ENCODE peak calls at places on chromosomes 11 and 22, in five cellular contexts. One of them, this sample, is unnamed.

GRCh38 chr11:2411446-2412305 is 11.1 kb downstream of the TSSC4 start:
- DNase-seq in psoas muscle: no peak
- DNase-seq in Panc1: no peak
- DNase-seq in cardiac muscle cell: no peak
- DNase-seq in adrenal gland: no peak
- DNase-seq in this sample: peak; percentile 43

GRCh38 chr11:70099578-70100282 is 21.6 kb downstream of the ANO1 start:
- DNase-seq in psoas muscle: no peak
- DNase-seq in cardiac muscle cell: no peak
- DNase-seq in Panc1: no peak
- DNase-seq in adrenal gland: no peak
- DNase-seq in this sample: no peak

GRCh38 chr22:22865311-22866072 is 22.1 kb upstream of the IGLL5 start:
- DNase-seq in cardiac muscle cell: no peak
- DNase-seq in Panc1: no peak
- DNase-seq in psoas muscle: no peak
- DNase-seq in adrenal gland: no peak
- DNase-seq in this sample: no peak

GRCh38 chr11:118623291-118623655 is 15.9 kb downstream of the PHLDB1 start:
- DNase-seq in psoas muscle: no peak
- DNase-seq in cardiac muscle cell: peak; percentile 49
- DNase-seq in Panc1: no peak
- DNase-seq in adrenal gland: no peak
- DNase-seq in this sample: peak; percentile 72

GRCh38 chr11:123065634-123066033 is 3.7 kb upstream of the HSPA8 start:
- DNase-seq in cardiac muscle cell: no peak
- DNase-seq in adrenal gland: no peak
- DNase-seq in Panc1: no peak
- DNase-seq in psoas muscle: no peak
- DNase-seq in this sample: no peak

GRCh38 chr11:38553033-38553432 is 1955.0 kb upstream of the RAG2 start:
- DNase-seq in adrenal gland: no peak
- DNase-seq in psoas muscle: no peak
- DNase-seq in Panc1: no peak
- DNase-seq in cardiac muscle cell: no peak
- DNase-seq in this sample: no peak

GRCh38 chr11:121461843-121462242 is 9.1 kb upstream of the SORL1-AS1 start:
- DNase-seq in Panc1: no peak
- DNase-seq in psoas muscle: no peak
- DNase-seq in cardiac muscle cell: no peak
- DNase-seq in adrenal gland: no peak
- DNase-seq in this sample: no peak

GRCh38 chr22:49973018-49973965 is 12.7 kb downstream of the PIM3 start:
- DNase-seq in Panc1: no peak
- DNase-seq in cardiac muscle cell: no peak
- DNase-seq in psoas muscle: no peak
- DNase-seq in adrenal gland: no peak
- DNase-seq in this sample: no peak

GRCh38 chr11:1390603-1391164 is 950 bp downstream of the BRSK2 start:
- DNase-seq in Panc1: no peak
- DNase-seq in cardiac muscle cell: peak; percentile 83
- DNase-seq in psoas muscle: peak; percentile 40
- DNase-seq in adrenal gland: peak; percentile 26
- DNase-seq in this sample: peak; percentile 76

GRCh38 chr22:37493979-37494378 is 7.8 kb upstream of the MFNG start:
- DNase-seq in psoas muscle: no peak
- DNase-seq in adrenal gland: no peak
- DNase-seq in cardiac muscle cell: no peak
- DNase-seq in Panc1: no peak
- DNase-seq in this sample: no peak

GRCh38 chr11:114193730-114194674 is 102.2 kb upstream of the NNMT start:
- DNase-seq in cardiac muscle cell: no peak
- DNase-seq in adrenal gland: no peak
- DNase-seq in psoas muscle: no peak
- DNase-seq in Panc1: no peak
- DNase-seq in this sample: no peak

GRCh38 chr11:44270403-44271192 is 39.3 kb downstream of the ALX4 start:
- DNase-seq in adrenal gland: no peak
- DNase-seq in cardiac muscle cell: no peak
- DNase-seq in psoas muscle: no peak
- DNase-seq in Panc1: no peak
- DNase-seq in this sample: no peak

GRCh38 chr11:61911701-61912529 is 5.5 kb downstream of the RAB3IL1 start:
- DNase-seq in Panc1: no peak
- DNase-seq in adrenal gland: peak; percentile 29
- DNase-seq in psoas muscle: no peak
- DNase-seq in cardiac muscle cell: no peak
- DNase-seq in this sample: peak; percentile 65

GRCh38 chr11:61913699-61914395 is 3.5 kb downstream of the RAB3IL1 start:
- DNase-seq in Panc1: no peak
- DNase-seq in cardiac muscle cell: no peak
- DNase-seq in psoas muscle: no peak
- DNase-seq in adrenal gland: peak; percentile 0
- DNase-seq in this sample: peak; percentile 20

GRCh38 chr11:61912991-61913698 is 4.2 kb downstream of the RAB3IL1 start:
- DNase-seq in cardiac muscle cell: no peak
- DNase-seq in psoas muscle: no peak
- DNase-seq in adrenal gland: peak; percentile 1
- DNase-seq in Panc1: no peak
- DNase-seq in this sample: no peak

GRCh38 chr11:61911124-61911700 is 6.2 kb downstream of the RAB3IL1 start:
- DNase-seq in adrenal gland: no peak
- DNase-seq in cardiac muscle cell: no peak
- DNase-seq in psoas muscle: no peak
- DNase-seq in Panc1: no peak
- DNase-seq in this sample: peak; percentile 32

GRCh38 chr11:61912530-61912898 is 4.9 kb downstream of the RAB3IL1 start:
- DNase-seq in psoas muscle: no peak
- DNase-seq in adrenal gland: peak; percentile 49
- DNase-seq in cardiac muscle cell: no peak
- DNase-seq in Panc1: no peak
- DNase-seq in this sample: no peak
- H3K27ac ChIP-seq in psoas muscle: no peak overlapping the region
- H3K27ac ChIP-seq in adrenal gland: peak overlapping the region; percentile 48
- H3K27ac ChIP-seq in cardiac muscle cell: no peak overlapping the region
- H3K27ac ChIP-seq in Panc1: no peak overlapping the region
- H3K27ac ChIP-seq in this sample: no peak overlapping the region

GRCh38 chr11:96049426-96049825 is 125.5 kb upstream of the MTMR2 start:
- DNase-seq in Panc1: no peak
- DNase-seq in psoas muscle: no peak
- DNase-seq in cardiac muscle cell: no peak
- DNase-seq in adrenal gland: no peak
- DNase-seq in this sample: no peak
- H3K4me1 ChIP-seq in Panc1: no peaks in the 10 kb centered on the region
- H3K4me1 ChIP-seq in psoas muscle: no peaks in the 10 kb centered on the region
- H3K4me1 ChIP-seq in cardiac muscle cell: peaks cover 24% of the 10 kb centered on the region
- H3K4me1 ChIP-seq in adrenal gland: peaks cover 9% of the 10 kb centered on the region
- H3K4me1 ChIP-seq in this sample: peaks cover 4% of the 10 kb centered on the region

GRCh38 chr11:75371930-75372876 is 20.7 kb upstream of the ARRB1 start:
- DNase-seq in psoas muscle: no peak
- DNase-seq in cardiac muscle cell: no peak
- DNase-seq in adrenal gland: no peak
- DNase-seq in Panc1: peak; percentile 76
- DNase-seq in this sample: no peak
- H3K27ac ChIP-seq in psoas muscle: no peak overlapping the region
- H3K27ac ChIP-seq in cardiac muscle cell: no peak overlapping the region
- H3K27ac ChIP-seq in adrenal gland: no peak overlapping the region
- H3K27ac ChIP-seq in Panc1: peak overlapping the region; percentile 83
- H3K27ac ChIP-seq in this sample: no peak overlapping the region

DNA sequence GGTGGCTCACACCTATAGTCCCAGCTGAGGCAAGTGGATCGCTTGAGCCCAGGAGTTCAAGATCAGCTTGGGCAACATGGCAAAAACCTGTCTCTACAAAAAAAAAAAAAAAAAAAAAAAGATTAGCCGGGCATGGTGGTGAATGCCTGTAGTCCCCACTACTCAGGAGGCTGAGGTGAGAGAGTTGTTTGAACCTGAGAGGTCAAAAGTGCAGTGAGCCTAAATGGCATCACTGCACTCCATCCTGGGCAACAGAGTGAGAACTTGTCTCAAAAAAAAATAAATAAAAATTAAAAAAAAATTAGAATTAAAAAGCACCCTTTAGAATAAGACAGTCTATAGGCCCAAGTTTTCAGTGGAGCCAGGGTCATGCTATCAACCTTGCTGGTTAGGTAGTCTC is 95.5 kb downstream of the PDHX start:
- DNase-seq in Panc1: no peak
- DNase-seq in cardiac muscle cell: no peak
- DNase-seq in psoas muscle: no peak
- DNase-seq in adrenal gland: no peak
- DNase-seq in this sample: no peak
- H3K4me1 ChIP-seq in Panc1: peaks cover 90% of the 10 kb centered on the region
- H3K4me1 ChIP-seq in cardiac muscle cell: no peaks in the 10 kb centered on the region
- H3K4me1 ChIP-seq in psoas muscle: peaks cover 22% of the 10 kb centered on the region
- H3K4me1 ChIP-seq in adrenal gland: peaks cover 12% of the 10 kb centered on the region
- H3K4me1 ChIP-seq in this sample: no peaks in the 10 kb centered on the region

GRCh38 chr11:72114570-72114969 is 2.1 kb upstream of the ANAPC15 start:
- DNase-seq in Panc1: no peak
- DNase-seq in adrenal gland: no peak
- DNase-seq in cardiac muscle cell: no peak
- DNase-seq in psoas muscle: no peak
- DNase-seq in this sample: no peak
- H3K27ac ChIP-seq in Panc1: no peak overlapping the region
- H3K27ac ChIP-seq in adrenal gland: no peak overlapping the region
- H3K27ac ChIP-seq in cardiac muscle cell: no peak overlapping the region
- H3K27ac ChIP-seq in psoas muscle: no peak overlapping the region
- H3K27ac ChIP-seq in this sample: no peak overlapping the region

DNA sequence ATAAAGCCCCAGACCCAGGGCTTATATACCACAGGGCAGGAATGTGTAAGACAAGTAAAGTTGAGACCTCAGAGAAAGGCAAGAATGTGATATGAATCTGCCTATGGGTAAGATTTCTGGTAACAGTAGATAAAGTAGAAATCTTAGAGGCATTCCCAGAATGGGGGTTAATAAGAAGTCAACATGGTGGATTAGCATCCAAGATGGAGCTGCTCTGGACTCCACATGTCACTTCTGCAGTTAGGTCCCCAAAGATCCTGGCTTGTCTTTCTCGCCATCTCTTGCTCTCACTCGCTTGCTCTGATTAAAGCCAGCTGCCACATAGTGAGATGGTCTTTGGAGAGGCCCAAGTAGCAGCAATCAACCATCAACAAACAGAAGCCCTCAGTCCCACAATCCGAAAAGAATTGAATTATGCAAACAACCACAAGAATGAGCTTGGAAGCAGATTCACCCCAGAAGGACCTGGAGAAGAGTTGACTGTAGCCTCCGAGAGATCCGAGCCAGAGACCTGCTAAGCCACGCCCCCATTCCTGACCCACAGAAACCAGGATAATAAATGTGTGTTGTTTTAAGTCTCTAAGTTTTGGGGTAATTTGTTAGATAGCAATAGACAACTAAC is 5.4 kb upstream of the C11orf86 start:
- DNase-seq in psoas muscle: no peak
- DNase-seq in cardiac muscle cell: no peak
- DNase-seq in adrenal gland: no peak
- DNase-seq in Panc1: no peak
- DNase-seq in this sample: no peak
- H3K4me1 ChIP-seq in psoas muscle: no peaks in the 10 kb centered on the region
- H3K4me1 ChIP-seq in cardiac muscle cell: no peaks in the 10 kb centered on the region
- H3K4me1 ChIP-seq in adrenal gland: peaks cover 31% of the 10 kb centered on the region
- H3K4me1 ChIP-seq in Panc1: peaks cover 14% of the 10 kb centered on the region
- H3K4me1 ChIP-seq in this sample: peaks cover 5% of the 10 kb centered on the region

DNA sequence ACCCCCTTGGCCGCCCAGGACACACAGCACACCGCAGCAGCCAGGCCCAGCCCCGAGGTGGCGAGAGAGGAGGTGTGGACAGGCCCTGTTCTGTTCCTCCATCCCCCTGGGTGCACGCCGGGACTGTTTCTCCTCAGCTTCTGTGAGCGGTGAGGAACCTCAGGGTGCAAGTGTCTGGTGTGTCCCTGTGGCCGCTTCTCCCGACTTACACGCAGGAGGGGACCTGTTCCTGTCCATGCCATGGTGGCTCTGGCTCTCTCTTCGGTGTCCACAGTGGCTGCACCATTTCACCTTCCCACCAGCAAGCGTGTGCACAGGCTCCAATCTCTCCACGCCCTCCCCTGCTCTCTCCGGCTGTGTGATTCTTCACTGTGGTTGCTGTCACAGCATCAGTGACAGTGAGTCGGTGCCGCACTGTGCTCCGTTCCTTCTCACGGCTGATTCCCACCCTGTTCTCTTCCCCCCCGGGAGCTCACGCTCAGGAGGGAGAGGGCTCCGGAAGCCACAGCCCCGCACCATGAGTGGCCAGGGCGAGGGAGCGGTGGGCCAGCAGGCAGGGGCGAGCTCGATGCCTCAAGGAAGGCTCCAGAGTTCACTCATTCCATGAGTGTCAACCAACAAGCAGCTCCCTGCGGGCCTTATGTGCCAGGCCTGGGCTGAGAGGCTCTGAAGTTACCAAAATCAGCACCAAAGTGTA is 18.6 kb upstream of the WNT7B start:
- DNase-seq in Panc1: no peak
- DNase-seq in adrenal gland: no peak
- DNase-seq in psoas muscle: peak; percentile 18
- DNase-seq in cardiac muscle cell: no peak
- DNase-seq in this sample: peak; percentile 54
- H3K27ac ChIP-seq in Panc1: peak overlapping the region; percentile 54
- H3K27ac ChIP-seq in adrenal gland: peak overlapping the region; percentile 94
- H3K27ac ChIP-seq in psoas muscle: no peak overlapping the region
- H3K27ac ChIP-seq in cardiac muscle cell: no peak overlapping the region
- H3K27ac ChIP-seq in this sample: no peak overlapping the region

DNA sequence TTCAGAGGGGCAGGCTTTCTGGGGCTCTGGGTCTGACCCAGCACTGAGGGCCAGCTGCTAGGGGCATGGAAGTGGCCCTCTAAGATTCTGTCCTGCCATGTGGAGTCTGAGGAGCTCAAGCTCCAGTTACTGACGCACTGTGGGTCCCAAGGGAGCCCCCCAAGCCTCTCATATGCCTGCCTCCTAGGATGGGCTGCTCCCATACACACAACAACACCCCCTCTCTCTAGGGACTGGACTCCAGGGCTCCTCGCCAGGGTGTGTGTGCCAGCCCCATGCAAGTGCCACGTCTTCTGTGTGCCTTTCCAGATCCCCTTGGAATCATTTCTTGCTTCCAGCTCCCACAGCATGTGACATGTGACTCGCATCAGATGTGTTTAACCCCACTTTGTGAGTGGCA is 234.5 kb downstream of the CEP164 start:
- DNase-seq in adrenal gland: no peak
- DNase-seq in psoas muscle: no peak
- DNase-seq in Panc1: no peak
- DNase-seq in cardiac muscle cell: no peak
- DNase-seq in this sample: no peak
- H3K4me1 ChIP-seq in adrenal gland: no peaks in the 10 kb centered on the region
- H3K4me1 ChIP-seq in psoas muscle: no peaks in the 10 kb centered on the region
- H3K4me1 ChIP-seq in Panc1: no peaks in the 10 kb centered on the region
- H3K4me1 ChIP-seq in cardiac muscle cell: no peaks in the 10 kb centered on the region
- H3K4me1 ChIP-seq in this sample: no peaks in the 10 kb centered on the region

GRCh38 chr11:130162733-130163132 is 3.2 kb downstream of the ST14 start:
- DNase-seq in Panc1: no peak
- DNase-seq in adrenal gland: peak; percentile 51
- DNase-seq in cardiac muscle cell: peak; percentile 48
- DNase-seq in psoas muscle: no peak
- DNase-seq in this sample: no peak

GRCh38 chr11:130160460-130161090 is 993 bp downstream of the ST14 start:
- DNase-seq in cardiac muscle cell: no peak
- DNase-seq in psoas muscle: no peak
- DNase-seq in adrenal gland: no peak
- DNase-seq in Panc1: no peak
- DNase-seq in this sample: no peak

GRCh38 chr11:130159657-130160459 is at the start of gene ST14:
- DNase-seq in cardiac muscle cell: peak; percentile 36
- DNase-seq in Panc1: no peak
- DNase-seq in adrenal gland: no peak
- DNase-seq in psoas muscle: no peak
- DNase-seq in this sample: no peak

GRCh38 chr11:130163346-130164220 is 4.0 kb downstream of the ST14 start:
- DNase-seq in cardiac muscle cell: no peak
- DNase-seq in Panc1: no peak
- DNase-seq in psoas muscle: no peak
- DNase-seq in adrenal gland: peak; percentile 35
- DNase-seq in this sample: peak; percentile 65

GRCh38 chr11:130161441-130161840 is 1.9 kb downstream of the ST14 start:
- DNase-seq in adrenal gland: no peak
- DNase-seq in Panc1: no peak
- DNase-seq in cardiac muscle cell: no peak
- DNase-seq in psoas muscle: no peak
- DNase-seq in this sample: no peak
- H3K27ac ChIP-seq in adrenal gland: peak overlapping the region; percentile 83
- H3K27ac ChIP-seq in Panc1: no peak overlapping the region
- H3K27ac ChIP-seq in cardiac muscle cell: no peak overlapping the region
- H3K27ac ChIP-seq in psoas muscle: no peak overlapping the region
- H3K27ac ChIP-seq in this sample: no peak overlapping the region